ENCODE peak calls at places on chromosomes 16 and 17, in ten cellular contexts. A is adrenal gland; V is stomach; Y is MM.1S; J is body of pancreas; T is ovary; N is fibroblast of lung; O is neural progenitor cell; F is breast epithelium; W is CD8-positive, alpha-beta T cell. S is an unnamed sample.

GRCh38 chr17:59963738-59964454 is 644 bp downstream of the RNFT1 start:
- DNase-seq in A (peak; percentile 53), V (peak; percentile 42), Y (peak; percentile 65), J (peak; percentile 57), T (peak; percentile 34), N (peak; percentile 67), O (peak; percentile 60), F (no peak), W (peak; percentile 59), S (peak; percentile 31)

GRCh38 chr16:73095142-73095791 is 47.3 kb upstream of the ZFHX3 start:
- DNase-seq in A (peak; percentile 22), V (no peak), Y (no peak), J (peak; percentile 12), T (no peak), N (no peak), O (no peak), F (no peak), W (no peak), S (no peak)

GRCh38 chr17:48912476-48912875 is 4.3 kb downstream of the UBE2Z start:
- DNase-seq in A (no peak), V (no peak), Y (no peak), J (no peak), T (no peak), N (no peak), O (no peak), F (no peak), W (no peak), S (no peak)

GRCh38 chr16:57017251-57017650 is 27.9 kb downstream of the NLRC5 start:
- DNase-seq in A (no peak), V (no peak), Y (no peak), J (no peak), T (no peak), N (peak; percentile 20), O (no peak), F (no peak), W (no peak), S (no peak)

GRCh38 chr16:56246051-56246817 is 54.9 kb downstream of the GNAO1 start:
- DNase-seq in A (peak; percentile 38), V (no peak), Y (no peak), J (no peak), T (no peak), N (peak; percentile 9), O (peak; percentile 19), F (peak; percentile 85), W (no peak), S (no peak)

GRCh38 chr17:45808845-45809244 is 24.7 kb downstream of the CRHR1 start:
- DNase-seq in A (no peak), V (no peak), Y (no peak), J (no peak), T (no peak), N (no peak), O (no peak), F (no peak), W (no peak), S (no peak)

GRCh38 chr17:56994009-56994792 is 16.3 kb downstream of the SCPEP1 start:
- DNase-seq in A (no peak), V (no peak), Y (no peak), J (no peak), T (no peak), N (peak; percentile 79), O (no peak), F (no peak), W (no peak), S (no peak)

GRCh38 chr17:31424944-31425582 is 33.6 kb downstream of the RAB11FIP4 start:
- DNase-seq in A (peak; percentile 92), V (peak; percentile 31), Y (no peak), J (peak; percentile 26), T (no peak), N (peak; percentile 41), O (peak; percentile 75), F (no peak), W (no peak), S (peak; percentile 33)

GRCh38 chr17:74743755-74744154 is 4.7 kb upstream of the NHERF1 start:
- DNase-seq in A (no peak), V (no peak), Y (no peak), J (no peak), T (no peak), N (no peak), O (no peak), F (no peak), W (no peak), S (no peak)

DNA sequence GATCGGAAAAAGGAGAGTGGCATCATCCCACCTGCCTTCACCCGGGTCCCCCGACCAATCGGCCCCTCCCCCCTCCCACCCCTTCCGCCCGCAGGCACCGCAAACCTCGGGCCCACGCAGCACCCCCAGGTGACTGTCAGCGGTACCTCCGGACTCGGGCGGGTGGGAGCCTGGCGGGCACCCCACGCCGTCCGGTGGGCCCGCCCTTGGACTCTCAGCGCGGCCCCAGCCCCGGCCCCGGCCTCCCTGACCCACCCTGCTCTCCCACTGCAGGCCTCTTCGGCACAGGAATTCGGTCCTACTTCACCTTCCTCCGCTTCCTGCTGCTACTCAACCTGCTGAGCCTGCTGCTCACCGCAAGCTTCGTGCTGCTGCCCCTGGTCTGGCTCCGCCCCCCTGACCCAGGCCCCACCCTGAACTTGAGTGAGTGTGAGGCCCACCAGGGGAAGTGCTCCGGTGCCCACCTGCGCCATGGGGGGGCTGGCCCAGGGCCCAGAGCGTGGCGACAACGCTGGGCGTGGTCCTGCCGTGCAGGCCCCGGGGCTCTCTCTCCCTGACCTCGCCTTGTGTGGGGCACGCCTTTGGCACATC is 1.6 kb downstream of the TMC8 start:
- DNase-seq in A (no peak), V (peak; percentile 63), Y (peak; percentile 81), J (peak; percentile 41), T (no peak), N (no peak), O (no peak), F (no peak), W (peak; percentile 79), S (no peak)
- H3K4me3 ChIP-seq in A (no peak overlapping the region), V (peak overlapping the region; percentile 56), Y (peak overlapping the region; percentile 74), J (no peak overlapping the region), T (no peak overlapping the region), N (no peak overlapping the region), O (peak overlapping the region; percentile 41), F (peak overlapping the region; percentile 47), W (peak overlapping the region; percentile 95), S (peak overlapping the region; percentile 48)

GRCh38 chr17:12637745-12638651 is 27.7 kb upstream of the MYOCD start:
- DNase-seq in A (no peak), V (no peak), Y (no peak), J (no peak), T (no peak), N (no peak), O (no peak), F (no peak), W (no peak), S (no peak)

GRCh38 chr17:12632785-12633184 is 32.9 kb upstream of the MYOCD start:
- DNase-seq in A (no peak), V (no peak), Y (no peak), J (no peak), T (no peak), N (no peak), O (no peak), F (no peak), W (no peak), S (no peak)

GRCh38 chr17:12640364-12640763 is 25.3 kb upstream of the MYOCD start:
- DNase-seq in A (no peak), V (no peak), Y (no peak), J (no peak), T (no peak), N (no peak), O (no peak), F (no peak), W (no peak), S (no peak)

GRCh38 chr17:12634789-12635414 is 30.8 kb upstream of the MYOCD start:
- DNase-seq in A (no peak), V (no peak), Y (no peak), J (no peak), T (no peak), N (no peak), O (peak; percentile 40), F (no peak), W (no peak), S (no peak)

DNA sequence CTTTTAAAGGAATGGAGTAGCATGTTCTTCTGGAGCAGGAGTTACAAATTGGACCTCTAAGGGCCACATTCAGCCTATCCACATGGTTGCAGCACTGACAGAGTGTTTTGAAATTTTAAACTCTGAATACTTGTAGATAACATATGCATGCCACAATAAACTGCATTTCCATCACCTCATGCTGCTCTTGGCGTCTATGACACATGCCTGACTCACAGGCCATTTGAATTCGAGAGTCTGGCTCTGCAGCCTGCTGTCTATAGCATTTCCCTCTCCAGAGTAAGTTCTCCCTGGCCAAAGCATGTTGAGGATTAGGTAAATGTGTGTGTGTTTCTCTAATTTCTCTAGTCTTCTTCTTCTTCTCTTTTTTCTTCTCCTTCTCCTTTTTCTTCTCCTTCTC is 28.7 kb upstream of the MYOCD start:
- DNase-seq in A (no peak), V (no peak), Y (no peak), J (no peak), T (no peak), N (peak; percentile 99), O (no peak), F (no peak), W (no peak), S (no peak)
- H3K27ac ChIP-seq in A (no peak overlapping the region), V (no peak overlapping the region), Y (no peak overlapping the region), J (no peak overlapping the region), T (no peak overlapping the region), N (no peak overlapping the region), O (no peak overlapping the region), F (no peak overlapping the region), W (no peak overlapping the region), S (no peak overlapping the region)

GRCh38 chr16:67888311-67888710 is 3.6 kb downstream of the NRN1L start:
- DNase-seq in A (no peak), V (no peak), Y (no peak), J (no peak), T (no peak), N (no peak), O (peak; percentile 76), F (no peak), W (no peak), S (no peak)

GRCh38 chr16:67897231-67897630 is 4.2 kb downstream of the PSKH1 start:
- DNase-seq in A (no peak), V (no peak), Y (no peak), J (no peak), T (no peak), N (peak; percentile 57), O (no peak), F (no peak), W (no peak), S (no peak)

GRCh38 chr16:67893791-67894399 is 841 bp downstream of the PSKH1 start:
- DNase-seq in A (no peak), V (no peak), Y (peak; percentile 18), J (no peak), T (no peak), N (peak; percentile 24), O (peak; percentile 48), F (no peak), W (no peak), S (no peak)

GRCh38 chr16:67892375-67892774 is 679 bp upstream of the PSKH1 start:
- DNase-seq in A (no peak), V (no peak), Y (no peak), J (no peak), T (no peak), N (no peak), O (no peak), F (no peak), W (no peak), S (no peak)

GRCh38 chr16:67892899-67893790 is at the start of gene PSKH1:
- DNase-seq in A (peak; percentile 97), V (peak; percentile 98), Y (peak; percentile 97), J (peak; percentile 98), T (peak; percentile 97), N (peak; percentile 93), O (peak; percentile 98), F (peak; percentile 97), W (peak; percentile 91), S (peak; percentile 98)
- TF ChIP-seq CTCF in A (peak; percentile 18), V (no peak), Y (no peak), J (no peak), T (peak; percentile 22), N (no peak), O (no peak), F (no peak), W (no peak), S (no peak)

GRCh38 chr17:17300624-17301568 is 2.3 kb upstream of the NT5M start:
- DNase-seq in A (peak; percentile 40), V (peak; percentile 55), Y (peak; percentile 84), J (peak; percentile 73), T (peak; percentile 66), N (peak; percentile 54), O (peak; percentile 93), F (no peak), W (peak; percentile 57), S (peak; percentile 36)
- H3K4me3 ChIP-seq in A (peak overlapping the region; percentile 21), V (peak overlapping the region; percentile 48), Y (peak overlapping the region; percentile 26), J (no peak overlapping the region), T (peak overlapping the region; percentile 42), N (peak overlapping the region; percentile 11), O (peak overlapping the region; percentile 63), F (peak overlapping the region; percentile 48), W (peak overlapping the region; percentile 44), S (peak overlapping the region; percentile 62)

S was measured in left ventricle myocardium inferior.